ENCODE peak calls at places on chromosomes 4 and X, in seven cellular contexts. One of them, this sample, is unnamed.

GRCh38 chr4:56229947-56230346 is 157.3 kb downstream of the AASDH start:
- DNase-seq in NCI-H1092: no peak
- DNase-seq in hippocampal formation: no peak
- DNase-seq in BE2C: no peak
- DNase-seq in substantia nigra: no peak
- DNase-seq in AG09309: no peak
- DNase-seq in neural crest cell: no peak
- DNase-seq in this sample: no peak

GRCh38 chr4:113169368-113169767 is 119.9 kb downstream of the ANK2 start:
- DNase-seq in NCI-H1092: no peak
- DNase-seq in hippocampal formation: no peak
- DNase-seq in BE2C: no peak
- DNase-seq in substantia nigra: no peak
- DNase-seq in AG09309: no peak
- DNase-seq in neural crest cell: no peak
- DNase-seq in this sample: no peak

GRCh38 chr4:36242629-36243354 is 1.5 kb downstream of the ARAP2 start:
- DNase-seq in NCI-H1092: no peak
- DNase-seq in hippocampal formation: peak
- DNase-seq in BE2C: no peak
- DNase-seq in substantia nigra: no peak
- DNase-seq in AG09309: no peak
- DNase-seq in neural crest cell: no peak
- DNase-seq in this sample: no peak

GRCh38 chr4:7582313-7583096 is 147.8 kb upstream of the PSAPL1 start:
- DNase-seq in NCI-H1092: no peak
- DNase-seq in hippocampal formation: no peak
- DNase-seq in BE2C: no peak
- DNase-seq in substantia nigra: no peak
- DNase-seq in AG09309: no peak
- DNase-seq in neural crest cell: no peak
- DNase-seq in this sample: no peak

GRCh38 chrX:70289168-70289792 is 447 bp downstream of the PDZD11 start:
- DNase-seq in NCI-H1092: no peak
- DNase-seq in hippocampal formation: no peak
- DNase-seq in BE2C: no peak
- DNase-seq in substantia nigra: no peak
- DNase-seq in AG09309: no peak
- DNase-seq in neural crest cell: no peak
- DNase-seq in this sample: no peak

GRCh38 chrX:9525511-9526248 is 60.8 kb downstream of the TBL1X start:
- DNase-seq in NCI-H1092: no peak
- DNase-seq in hippocampal formation: no peak
- DNase-seq in BE2C: no peak
- DNase-seq in substantia nigra: no peak
- DNase-seq in AG09309: no peak
- DNase-seq in neural crest cell: peak
- DNase-seq in this sample: no peak

GRCh38 chr4:55386840-55387239 is 8.9 kb upstream of the TMEM165 start:
- DNase-seq in NCI-H1092: no peak
- DNase-seq in hippocampal formation: no peak
- DNase-seq in BE2C: no peak
- DNase-seq in substantia nigra: no peak
- DNase-seq in AG09309: no peak
- DNase-seq in neural crest cell: no peak
- DNase-seq in this sample: no peak

GRCh38 chrX:13932416-13932815 is 97.3 kb downstream of the GEMIN8 start:
- DNase-seq in NCI-H1092: no peak
- DNase-seq in hippocampal formation: no peak
- DNase-seq in BE2C: no peak
- DNase-seq in substantia nigra: no peak
- DNase-seq in AG09309: no peak
- DNase-seq in neural crest cell: no peak
- DNase-seq in this sample: no peak

GRCh38 chr4:146577111-146577510 is 55.4 kb upstream of the SLC10A7 start:
- DNase-seq in NCI-H1092: no peak
- DNase-seq in hippocampal formation: no peak
- DNase-seq in BE2C: no peak
- DNase-seq in substantia nigra: no peak
- DNase-seq in AG09309: no peak
- DNase-seq in neural crest cell: no peak
- DNase-seq in this sample: no peak

GRCh38 chr4:82792912-82793649 is 5.5 kb downstream of the SCD5 start:
- DNase-seq in NCI-H1092: no peak
- DNase-seq in hippocampal formation: peak
- DNase-seq in BE2C: no peak
- DNase-seq in substantia nigra: no peak
- DNase-seq in AG09309: no peak
- DNase-seq in neural crest cell: no peak
- DNase-seq in this sample: no peak

GRCh38 chr4:157655101-157655818 is 434.7 kb downstream of the GRIA2 start:
- DNase-seq in NCI-H1092: no peak
- DNase-seq in hippocampal formation: peak
- DNase-seq in BE2C: no peak
- DNase-seq in substantia nigra: no peak
- DNase-seq in AG09309: no peak
- DNase-seq in neural crest cell: no peak
- DNase-seq in this sample: peak

GRCh38 chrX:47831788-47832187 is 4.9 kb upstream of the ZNF81 start:
- DNase-seq in NCI-H1092: peak
- DNase-seq in hippocampal formation: no peak
- DNase-seq in BE2C: peak
- DNase-seq in substantia nigra: no peak
- DNase-seq in AG09309: no peak
- DNase-seq in neural crest cell: peak
- DNase-seq in this sample: no peak

GRCh38 chr4:47686294-47686872 is 151.5 kb downstream of the CORIN start:
- DNase-seq in NCI-H1092: no peak
- DNase-seq in hippocampal formation: no peak
- DNase-seq in BE2C: peak
- DNase-seq in substantia nigra: no peak
- DNase-seq in AG09309: no peak
- DNase-seq in neural crest cell: peak
- DNase-seq in this sample: no peak

GRCh38 chr4:151895671-151896070 is 134.9 kb upstream of the GATB start:
- DNase-seq in NCI-H1092: no peak
- DNase-seq in hippocampal formation: no peak
- DNase-seq in BE2C: no peak
- DNase-seq in substantia nigra: no peak
- DNase-seq in AG09309: no peak
- DNase-seq in neural crest cell: no peak
- DNase-seq in this sample: no peak

GRCh38 chr4:19213388-19213787 is 1038.3 kb upstream of the SLIT2 start:
- DNase-seq in NCI-H1092: no peak
- DNase-seq in hippocampal formation: no peak
- DNase-seq in BE2C: no peak
- DNase-seq in substantia nigra: no peak
- DNase-seq in AG09309: no peak
- DNase-seq in neural crest cell: no peak
- DNase-seq in this sample: no peak

GRCh38 chr4:184343400-184344177 is 125.9 kb upstream of the ENPP6 start:
- DNase-seq in NCI-H1092: peak
- DNase-seq in hippocampal formation: peak
- DNase-seq in BE2C: peak
- DNase-seq in substantia nigra: peak
- DNase-seq in AG09309: no peak
- DNase-seq in neural crest cell: peak
- DNase-seq in this sample: peak

GRCh38 chr4:38034986-38035882 is 75.0 kb downstream of the PTTG2 start:
- DNase-seq in NCI-H1092: peak
- DNase-seq in hippocampal formation: peak
- DNase-seq in BE2C: peak
- DNase-seq in substantia nigra: no peak
- DNase-seq in AG09309: peak
- DNase-seq in neural crest cell: peak
- DNase-seq in this sample: no peak

GRCh38 chrX:75746891-75747639 is 38.0 kb downstream of the MAGEE2 start:
- DNase-seq in NCI-H1092: peak
- DNase-seq in hippocampal formation: peak
- DNase-seq in BE2C: peak
- DNase-seq in substantia nigra: no peak
- DNase-seq in AG09309: no peak
- DNase-seq in neural crest cell: peak
- DNase-seq in this sample: peak

GRCh38 chrX:21963736-21964135 is 23.2 kb downstream of the SMS start:
- DNase-seq in NCI-H1092: no peak
- DNase-seq in hippocampal formation: no peak
- DNase-seq in BE2C: no peak
- DNase-seq in substantia nigra: no peak
- DNase-seq in AG09309: no peak
- DNase-seq in neural crest cell: no peak
- DNase-seq in this sample: no peak

GRCh38 chr4:70885174-70885573 is 17.0 kb upstream of the MOB1B start:
- DNase-seq in NCI-H1092: no peak
- DNase-seq in hippocampal formation: no peak
- DNase-seq in BE2C: no peak
- DNase-seq in substantia nigra: no peak
- DNase-seq in AG09309: no peak
- DNase-seq in neural crest cell: no peak
- DNase-seq in this sample: no peak

GRCh38 chr4:187387709-187388108 is 607.9 kb upstream of the ZFP42 start:
- DNase-seq in NCI-H1092: no peak
- DNase-seq in hippocampal formation: no peak
- DNase-seq in BE2C: no peak
- DNase-seq in substantia nigra: no peak
- DNase-seq in AG09309: no peak
- DNase-seq in neural crest cell: no peak
- DNase-seq in this sample: no peak

This sample was measured in occipital lobe.